ENCODE peak calls at places on chromosomes 12 and 14, in nine cellular contexts. One of them, this sample, is unnamed.

GRCh38 chr12:111211910-111212757 is 156.8 kb downstream of the PHETA1 start:
- DNase-seq in progenitor cell of endocrine pancreas: peak; percentile 30
- DNase-seq in Panc1: no peak
- DNase-seq in tibial artery: no peak
- DNase-seq in lung: no peak
- DNase-seq in bronchial epithelial cell: no peak
- DNase-seq in cardiac muscle cell: peak; percentile 79
- DNase-seq in cardiac fibroblast: no peak
- DNase-seq in B cell: no peak
- DNase-seq in this sample: peak; percentile 8

GRCh38 chr12:118685983-118686607 is 295.2 kb upstream of the SRRM4 start:
- DNase-seq in lung: no peak
- DNase-seq in cardiac fibroblast: no peak
- DNase-seq in cardiac muscle cell: no peak
- DNase-seq in bronchial epithelial cell: no peak
- DNase-seq in Panc1: no peak
- DNase-seq in tibial artery: no peak
- DNase-seq in B cell: no peak
- DNase-seq in progenitor cell of endocrine pancreas: no peak
- DNase-seq in this sample: no peak

GRCh38 chr14:21025374-21026151 is 702 bp upstream of the NDRG2 start:
- DNase-seq in cardiac muscle cell: peak; percentile 91
- DNase-seq in lung: no peak
- DNase-seq in Panc1: no peak
- DNase-seq in B cell: no peak
- DNase-seq in tibial artery: peak; percentile 86
- DNase-seq in cardiac fibroblast: no peak
- DNase-seq in bronchial epithelial cell: no peak
- DNase-seq in progenitor cell of endocrine pancreas: peak; percentile 38
- DNase-seq in this sample: no peak

GRCh38 chr12:30701056-30701455 is 5.4 kb upstream of the IPO8 start:
- DNase-seq in tibial artery: no peak
- DNase-seq in bronchial epithelial cell: no peak
- DNase-seq in B cell: no peak
- DNase-seq in cardiac muscle cell: no peak
- DNase-seq in cardiac fibroblast: peak; percentile 6
- DNase-seq in Panc1: no peak
- DNase-seq in progenitor cell of endocrine pancreas: no peak
- DNase-seq in lung: no peak
- DNase-seq in this sample: no peak

GRCh38 chr12:82583756-82584155 is 103.0 kb upstream of the TMTC2 start:
- DNase-seq in B cell: no peak
- DNase-seq in bronchial epithelial cell: no peak
- DNase-seq in lung: no peak
- DNase-seq in cardiac fibroblast: no peak
- DNase-seq in cardiac muscle cell: no peak
- DNase-seq in tibial artery: no peak
- DNase-seq in progenitor cell of endocrine pancreas: no peak
- DNase-seq in Panc1: no peak
- DNase-seq in this sample: no peak

GRCh38 chr12:58914457-58914856 is 5.8 kb downstream of the LRIG3 start:
- DNase-seq in lung: no peak
- DNase-seq in bronchial epithelial cell: peak; percentile 51
- DNase-seq in cardiac fibroblast: no peak
- DNase-seq in cardiac muscle cell: no peak
- DNase-seq in tibial artery: no peak
- DNase-seq in Panc1: no peak
- DNase-seq in B cell: no peak
- DNase-seq in progenitor cell of endocrine pancreas: no peak
- DNase-seq in this sample: no peak

GRCh38 chr12:29869916-29870315 is 86.2 kb upstream of the TMTC1 start:
- DNase-seq in B cell: no peak
- DNase-seq in progenitor cell of endocrine pancreas: no peak
- DNase-seq in Panc1: no peak
- DNase-seq in cardiac fibroblast: no peak
- DNase-seq in lung: no peak
- DNase-seq in tibial artery: no peak
- DNase-seq in bronchial epithelial cell: no peak
- DNase-seq in cardiac muscle cell: no peak
- DNase-seq in this sample: no peak

GRCh38 chr12:47078733-47079364 is 572 bp upstream of the PCED1B start:
- DNase-seq in Panc1: no peak
- DNase-seq in B cell: peak; percentile 49
- DNase-seq in cardiac fibroblast: peak; percentile 29
- DNase-seq in lung: no peak
- DNase-seq in tibial artery: peak; percentile 82
- DNase-seq in progenitor cell of endocrine pancreas: no peak
- DNase-seq in cardiac muscle cell: peak; percentile 31
- DNase-seq in bronchial epithelial cell: no peak
- DNase-seq in this sample: peak; percentile 39

GRCh38 chr12:90122716-90123115 is 414.1 kb upstream of the ATP2B1 start:
- DNase-seq in progenitor cell of endocrine pancreas: no peak
- DNase-seq in bronchial epithelial cell: no peak
- DNase-seq in cardiac muscle cell: no peak
- DNase-seq in B cell: no peak
- DNase-seq in Panc1: no peak
- DNase-seq in lung: no peak
- DNase-seq in cardiac fibroblast: no peak
- DNase-seq in tibial artery: no peak
- DNase-seq in this sample: no peak

GRCh38 chr14:79583738-79584405 is 627.4 kb downstream of the DIO2 start:
- DNase-seq in bronchial epithelial cell: peak; percentile 50
- DNase-seq in cardiac fibroblast: peak; percentile 88
- DNase-seq in progenitor cell of endocrine pancreas: no peak
- DNase-seq in Panc1: no peak
- DNase-seq in B cell: no peak
- DNase-seq in lung: no peak
- DNase-seq in tibial artery: no peak
- DNase-seq in cardiac muscle cell: no peak
- DNase-seq in this sample: peak; percentile 33

GRCh38 chr12:29782285-29782820 is 1.4 kb downstream of the TMTC1 start:
- DNase-seq in Panc1: no peak
- DNase-seq in progenitor cell of endocrine pancreas: no peak
- DNase-seq in cardiac muscle cell: peak; percentile 42
- DNase-seq in B cell: no peak
- DNase-seq in bronchial epithelial cell: peak; percentile 81
- DNase-seq in cardiac fibroblast: peak; percentile 89
- DNase-seq in tibial artery: no peak
- DNase-seq in lung: no peak
- DNase-seq in this sample: peak; percentile 86

GRCh38 chr12:41345071-41345470 is 157.0 kb downstream of the PDZRN4 start:
- DNase-seq in B cell: no peak
- DNase-seq in lung: no peak
- DNase-seq in tibial artery: no peak
- DNase-seq in Panc1: no peak
- DNase-seq in progenitor cell of endocrine pancreas: no peak
- DNase-seq in cardiac fibroblast: no peak
- DNase-seq in bronchial epithelial cell: no peak
- DNase-seq in cardiac muscle cell: no peak
- DNase-seq in this sample: no peak

GRCh38 chr12:32926963-32927362 is 30.4 kb upstream of the PKP2 start:
- DNase-seq in cardiac muscle cell: no peak
- DNase-seq in progenitor cell of endocrine pancreas: no peak
- DNase-seq in bronchial epithelial cell: no peak
- DNase-seq in cardiac fibroblast: no peak
- DNase-seq in Panc1: no peak
- DNase-seq in B cell: no peak
- DNase-seq in tibial artery: no peak
- DNase-seq in lung: no peak
- DNase-seq in this sample: no peak

GRCh38 chr12:84974177-84974815 is 61.7 kb upstream of the SLC6A15 start:
- DNase-seq in Panc1: no peak
- DNase-seq in tibial artery: no peak
- DNase-seq in cardiac muscle cell: no peak
- DNase-seq in B cell: no peak
- DNase-seq in bronchial epithelial cell: no peak
- DNase-seq in lung: no peak
- DNase-seq in progenitor cell of endocrine pancreas: no peak
- DNase-seq in cardiac fibroblast: peak; percentile 20
- DNase-seq in this sample: no peak

GRCh38 chr14:62711351-62712023 is 333.8 kb downstream of the KCNH5 start:
- DNase-seq in progenitor cell of endocrine pancreas: no peak
- DNase-seq in lung: no peak
- DNase-seq in cardiac muscle cell: no peak
- DNase-seq in Panc1: no peak
- DNase-seq in cardiac fibroblast: no peak
- DNase-seq in B cell: no peak
- DNase-seq in bronchial epithelial cell: no peak
- DNase-seq in tibial artery: no peak
- DNase-seq in this sample: no peak

GRCh38 chr12:120490833-120491512 is 4.9 kb upstream of the DYNLL1 start:
- DNase-seq in progenitor cell of endocrine pancreas: no peak
- DNase-seq in tibial artery: no peak
- DNase-seq in bronchial epithelial cell: no peak
- DNase-seq in cardiac muscle cell: no peak
- DNase-seq in Panc1: no peak
- DNase-seq in cardiac fibroblast: no peak
- DNase-seq in lung: no peak
- DNase-seq in B cell: no peak
- DNase-seq in this sample: no peak

GRCh38 chr14:93954900-93955891 is 21.2 kb downstream of the ASB2 start:
- DNase-seq in cardiac muscle cell: peak; percentile 66
- DNase-seq in tibial artery: no peak
- DNase-seq in Panc1: no peak
- DNase-seq in B cell: peak; percentile 78
- DNase-seq in cardiac fibroblast: no peak
- DNase-seq in bronchial epithelial cell: no peak
- DNase-seq in lung: no peak
- DNase-seq in progenitor cell of endocrine pancreas: no peak
- DNase-seq in this sample: no peak

GRCh38 chr12:123063535-123063934 is 83.1 kb downstream of the ARL6IP4 start:
- DNase-seq in tibial artery: no peak
- DNase-seq in progenitor cell of endocrine pancreas: no peak
- DNase-seq in B cell: no peak
- DNase-seq in lung: no peak
- DNase-seq in cardiac fibroblast: peak; percentile 25
- DNase-seq in cardiac muscle cell: peak; percentile 45
- DNase-seq in bronchial epithelial cell: no peak
- DNase-seq in Panc1: no peak
- DNase-seq in this sample: peak; percentile 21

GRCh38 chr14:42228611-42229010 is 621.9 kb downstream of the LRFN5 start:
- DNase-seq in bronchial epithelial cell: no peak
- DNase-seq in lung: no peak
- DNase-seq in cardiac muscle cell: no peak
- DNase-seq in tibial artery: no peak
- DNase-seq in B cell: no peak
- DNase-seq in progenitor cell of endocrine pancreas: no peak
- DNase-seq in cardiac fibroblast: no peak
- DNase-seq in Panc1: no peak
- DNase-seq in this sample: no peak

GRCh38 chr12:116365606-116366455 is 88.3 kb upstream of the MED13L start:
- DNase-seq in lung: no peak
- DNase-seq in cardiac muscle cell: no peak
- DNase-seq in bronchial epithelial cell: no peak
- DNase-seq in tibial artery: no peak
- DNase-seq in progenitor cell of endocrine pancreas: no peak
- DNase-seq in Panc1: no peak
- DNase-seq in B cell: no peak
- DNase-seq in cardiac fibroblast: no peak
- DNase-seq in this sample: no peak

DNA sequence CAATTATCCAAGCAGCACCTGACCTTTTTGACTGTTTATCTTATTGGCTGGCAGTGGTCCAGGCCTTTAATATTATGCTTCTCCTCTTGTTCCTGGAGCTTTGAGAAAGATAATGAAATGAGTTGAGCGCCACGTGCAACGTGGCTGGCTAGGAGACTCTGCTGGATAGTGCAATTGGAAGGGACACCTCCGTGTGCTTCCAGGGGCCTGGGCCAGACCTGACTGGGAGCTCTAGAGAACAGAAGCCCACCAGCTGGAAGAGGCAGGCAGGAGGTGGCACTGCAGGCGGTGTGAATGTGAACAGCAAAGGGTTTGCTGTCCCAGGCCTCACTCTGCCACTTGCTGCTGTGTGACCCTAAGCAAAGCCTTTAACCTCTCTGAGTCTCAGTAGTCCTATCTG is 349.4 kb downstream of the CACNA1C start:
- DNase-seq in lung: no peak
- DNase-seq in B cell: no peak
- DNase-seq in cardiac muscle cell: no peak
- DNase-seq in tibial artery: peak; percentile 51
- DNase-seq in cardiac fibroblast: no peak
- DNase-seq in bronchial epithelial cell: no peak
- DNase-seq in progenitor cell of endocrine pancreas: no peak
- DNase-seq in Panc1: no peak
- DNase-seq in this sample: no peak
- TF ChIP-seq CTCF in lung: no peak
- TF ChIP-seq CTCF in B cell: no peak
- TF ChIP-seq CTCF in cardiac muscle cell: no peak
- TF ChIP-seq CTCF in tibial artery: no peak
- TF ChIP-seq CTCF in cardiac fibroblast: no peak
- TF ChIP-seq CTCF in bronchial epithelial cell: no peak
- TF ChIP-seq CTCF in progenitor cell of endocrine pancreas: no peak
- TF ChIP-seq CTCF in Panc1: no peak
- TF ChIP-seq CTCF in this sample: no peak

GRCh38 chr12:93749515-93749914 is 72.3 kb downstream of the CRADD start:
- DNase-seq in progenitor cell of endocrine pancreas: no peak
- DNase-seq in lung: no peak
- DNase-seq in B cell: no peak
- DNase-seq in cardiac muscle cell: no peak
- DNase-seq in Panc1: no peak
- DNase-seq in tibial artery: no peak
- DNase-seq in bronchial epithelial cell: no peak
- DNase-seq in cardiac fibroblast: no peak
- DNase-seq in this sample: no peak
- TF ChIP-seq CTCF in progenitor cell of endocrine pancreas: no peak
- TF ChIP-seq CTCF in lung: no peak
- TF ChIP-seq CTCF in B cell: no peak
- TF ChIP-seq CTCF in cardiac muscle cell: no peak
- TF ChIP-seq CTCF in Panc1: no peak
- TF ChIP-seq CTCF in tibial artery: no peak
- TF ChIP-seq CTCF in bronchial epithelial cell: no peak
- TF ChIP-seq CTCF in cardiac fibroblast: no peak
- TF ChIP-seq CTCF in this sample: no peak

GRCh38 chr14:68468437-68469207 is 324.2 kb downstream of the ZFP36L1 start:
- DNase-seq in cardiac fibroblast: peak; percentile 68
- DNase-seq in Panc1: no peak
- DNase-seq in cardiac muscle cell: no peak
- DNase-seq in B cell: no peak
- DNase-seq in tibial artery: no peak
- DNase-seq in progenitor cell of endocrine pancreas: no peak
- DNase-seq in lung: no peak
- DNase-seq in bronchial epithelial cell: peak; percentile 95
- DNase-seq in this sample: peak; percentile 73
- TF ChIP-seq CTCF in cardiac fibroblast: no peak
- TF ChIP-seq CTCF in Panc1: no peak
- TF ChIP-seq CTCF in cardiac muscle cell: no peak
- TF ChIP-seq CTCF in B cell: no peak
- TF ChIP-seq CTCF in tibial artery: no peak
- TF ChIP-seq CTCF in progenitor cell of endocrine pancreas: no peak
- TF ChIP-seq CTCF in lung: no peak
- TF ChIP-seq CTCF in bronchial epithelial cell: no peak
- TF ChIP-seq CTCF in this sample: no peak

DNA sequence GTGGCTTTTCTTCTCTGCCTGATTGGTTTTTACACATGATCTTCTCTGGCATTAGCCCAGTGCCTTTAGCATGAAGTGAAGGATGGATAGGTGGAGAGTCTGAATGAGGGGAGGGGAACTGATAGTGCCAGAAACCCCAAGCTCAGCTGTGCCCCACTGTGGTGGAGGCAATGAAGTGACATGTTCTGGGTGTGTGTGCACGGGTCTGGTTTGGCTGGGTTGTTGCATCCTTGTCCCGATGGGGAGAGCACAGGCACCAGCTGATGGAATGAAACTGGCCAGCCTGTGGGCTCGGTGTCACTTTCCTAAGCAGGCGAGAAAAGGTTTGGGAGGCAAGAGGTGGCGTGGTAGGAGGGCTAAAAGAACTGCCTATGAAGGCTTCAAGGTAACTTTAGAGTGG is 65.3 kb downstream of the CACNA1C start:
- DNase-seq in cardiac fibroblast: no peak
- DNase-seq in progenitor cell of endocrine pancreas: no peak
- DNase-seq in tibial artery: peak; percentile 63
- DNase-seq in Panc1: no peak
- DNase-seq in B cell: no peak
- DNase-seq in lung: no peak
- DNase-seq in bronchial epithelial cell: no peak
- DNase-seq in cardiac muscle cell: no peak
- DNase-seq in this sample: no peak
- TF ChIP-seq CTCF in cardiac fibroblast: no peak
- TF ChIP-seq CTCF in progenitor cell of endocrine pancreas: no peak
- TF ChIP-seq CTCF in tibial artery: no peak
- TF ChIP-seq CTCF in Panc1: no peak
- TF ChIP-seq CTCF in B cell: no peak
- TF ChIP-seq CTCF in lung: no peak
- TF ChIP-seq CTCF in bronchial epithelial cell: no peak
- TF ChIP-seq CTCF in cardiac muscle cell: no peak
- TF ChIP-seq CTCF in this sample: no peak

This sample was measured in MCF 10A.